ENCODE peak calls at places on chromosomes 5 and 9, in six cellular contexts. K, P, S, E, F and Z are unnamed samples.

GRCh38 chr5:127002390-127002789 is 28.0 kb downstream of the MARCHF3 start:
- DNase-seq in K (peak), P (no peak), S (no peak), E (no peak), F (no peak), Z (no peak)

GRCh38 chr9:95102001-95102433 is 215.5 kb downstream of the FANCC start:
- DNase-seq in K (no peak), P (peak), S (no peak), E (no peak), F (peak), Z (no peak)

GRCh38 chr9:13607746-13608445 is 328.4 kb upstream of the MPDZ start:
- DNase-seq in K (no peak), P (peak), S (no peak), E (no peak), F (no peak), Z (peak)

GRCh38 chr9:34576943-34577634 is 12.4 kb downstream of the CNTFR start:
- DNase-seq in K (no peak), P (no peak), S (no peak), E (no peak), F (no peak), Z (peak)

GRCh38 chr5:40204157-40204556 is 475.6 kb upstream of the PTGER4 start:
- DNase-seq in K (no peak), P (no peak), S (no peak), E (no peak), F (no peak), Z (no peak)

GRCh38 chr9:134452728-134453127 is 126.5 kb downstream of the RXRA start:
- DNase-seq in K (no peak), P (no peak), S (no peak), E (no peak), F (no peak), Z (no peak)

GRCh38 chr9:93891050-93891449 is 64.1 kb downstream of the BARX1 start:
- DNase-seq in K (no peak), P (peak), S (no peak), E (no peak), F (no peak), Z (no peak)

GRCh38 chr9:16867571-16868311 is 2.7 kb downstream of the BNC2 start:
- DNase-seq in K (no peak), P (no peak), S (no peak), E (no peak), F (peak), Z (no peak)

GRCh38 chr9:13358128-13358527 is 78.6 kb upstream of the MPDZ start:
- DNase-seq in K (no peak), P (no peak), S (no peak), E (no peak), F (peak), Z (peak)

GRCh38 chr9:35904966-35905781 is 828 bp upstream of the HRCT1 start:
- DNase-seq in K (peak), P (no peak), S (no peak), E (no peak), F (peak), Z (no peak)

GRCh38 chr9:134287591-134288518 is 38.4 kb upstream of the RXRA start:
- DNase-seq in K (no peak), P (peak), S (no peak), E (no peak), F (no peak), Z (no peak)

GRCh38 chr5:102760815-102761214 is 5.7 kb downstream of the PAM start:
- DNase-seq in K (no peak), P (no peak), S (no peak), E (no peak), F (no peak), Z (peak)

GRCh38 chr5:97854871-97855762 is 672.1 kb upstream of the RIOK2 start:
- DNase-seq in K (no peak), P (no peak), S (no peak), E (no peak), F (no peak), Z (no peak)

GRCh38 chr5:135886136-135886535 is 9.5 kb downstream of the IL9 start:
- DNase-seq in K (no peak), P (no peak), S (no peak), E (no peak), F (no peak), Z (no peak)

GRCh38 chr9:128552744-128553221 is 396 bp downstream of the SPTAN1 start:
- DNase-seq in K (peak), P (peak), S (peak), E (no peak), F (no peak), Z (peak)

GRCh38 chr9:114958021-114958846 is 27.8 kb upstream of the TNFSF8 start:
- DNase-seq in K (no peak), P (peak), S (no peak), E (no peak), F (no peak), Z (no peak)

GRCh38 chr5:20678814-20679298 is 690.9 kb upstream of the CDH18 start:
- DNase-seq in K (peak), P (no peak), S (no peak), E (no peak), F (peak), Z (peak)

GRCh38 chr5:171207256-171207866 is 101.7 kb upstream of the TLX3 start:
- DNase-seq in K (peak), P (no peak), S (peak), E (no peak), F (peak), Z (peak)

GRCh38 chr5:14560091-14560595 is 21.4 kb upstream of the OTULINL start:
- DNase-seq in K (no peak), P (no peak), S (no peak), E (no peak), F (no peak), Z (no peak)

GRCh38 chr5:9233712-9234111 is 312.2 kb downstream of the SEMA5A start:
- DNase-seq in K (no peak), P (no peak), S (no peak), E (no peak), F (peak), Z (peak)

GRCh38 chr9:129609486-129610192 is 11.3 kb downstream of the C9orf50 start:
- DNase-seq in K (peak), P (peak), S (peak), E (peak), F (peak), Z (no peak)

GRCh38 chr5:91141642-91142041 is 241.5 kb downstream of the ARRDC3 start:
- DNase-seq in K (no peak), P (no peak), S (no peak), E (no peak), F (no peak), Z (no peak)

GRCh38 chr9:21590058-21590996 is 108.2 kb upstream of the IFNE start:
- DNase-seq in K (no peak), P (no peak), S (no peak), E (no peak), F (no peak), Z (no peak)

GRCh38 chr5:10502578-10502977 is 60.9 kb downstream of the ROPN1L start:
- DNase-seq in K (peak), P (peak), S (no peak), E (no peak), F (no peak), Z (peak)

GRCh38 chr5:111942661-111943401 is 185.8 kb upstream of the NREP start:
- DNase-seq in K (no peak), P (no peak), S (no peak), E (no peak), F (no peak), Z (no peak)

GRCh38 chr5:76838481-76839261 is 11.1 kb upstream of the S100Z start:
- DNase-seq in K (peak), P (no peak), S (no peak), E (no peak), F (peak), Z (no peak)

GRCh38 chr9:97954550-97954989 is 16.6 kb upstream of the HEMGN start:
- DNase-seq in K (peak), P (no peak), S (peak), E (peak), F (peak), Z (peak)